ENCODE peak calls at places on chromosomes 3 and 15, in nine cellular contexts. M is endothelial cell of umbilical vein, A is body of pancreas, W is brain microvascular endothelial cell, G is RWPE1, B is transverse colon, L is AG10803, F is thyroid gland, V is AG04450. J is an unnamed sample.

GRCh38 chr15:47820047-47820779 is 102.9 kb downstream of the SEMA6D start:
- DNase-seq in M (no peak), A (no peak), W (peak; percentile 51), G (peak; percentile 79), B (no peak), L (peak; percentile 49), F (no peak), V (no peak), J (no peak)

GRCh38 chr15:66946578-66947164 is 118.7 kb upstream of the SMAD3 start:
- DNase-seq in M (peak; percentile 70), A (peak; percentile 79), W (peak; percentile 62), G (peak; percentile 82), B (peak; percentile 78), L (peak; percentile 56), F (peak; percentile 62), V (no peak), J (peak; percentile 45)

GRCh38 chr15:88174571-88174970 is 82.0 kb downstream of the NTRK3 start:
- DNase-seq in M (no peak), A (no peak), W (no peak), G (no peak), B (no peak), L (no peak), F (no peak), V (no peak), J (no peak)

GRCh38 chr15:65423977-65424679 is 1.4 kb upstream of the IGDCC4 start:
- DNase-seq in M (no peak), A (no peak), W (no peak), G (no peak), B (no peak), L (peak; percentile 21), F (no peak), V (no peak), J (no peak)

GRCh38 chr3:184598220-184598927 is 36.8 kb downstream of the EPHB3 start:
- DNase-seq in M (no peak), A (no peak), W (no peak), G (no peak), B (no peak), L (peak; percentile 35), F (no peak), V (no peak), J (no peak)

GRCh38 chr15:64845183-64845611 is 3.5 kb downstream of the PLEKHO2 start:
- DNase-seq in M (peak; percentile 53), A (no peak), W (no peak), G (no peak), B (peak; percentile 56), L (no peak), F (peak; percentile 90), V (no peak), J (no peak)

GRCh38 chr15:40932625-40933519 is 3.7 kb downstream of the DLL4 start:
- DNase-seq in M (no peak), A (no peak), W (no peak), G (no peak), B (peak; percentile 68), L (no peak), F (no peak), V (no peak), J (no peak)

GRCh38 chr15:57647071-57647790 is 55.5 kb downstream of the MYZAP start:
- DNase-seq in M (peak; percentile 77), A (no peak), W (no peak), G (no peak), B (no peak), L (no peak), F (no peak), V (no peak), J (no peak)

GRCh38 chr3:76026379-76026778 is 241.0 kb upstream of the ZNF717 start:
- DNase-seq in M (no peak), A (no peak), W (no peak), G (no peak), B (no peak), L (no peak), F (no peak), V (no peak), J (no peak)

DNA sequence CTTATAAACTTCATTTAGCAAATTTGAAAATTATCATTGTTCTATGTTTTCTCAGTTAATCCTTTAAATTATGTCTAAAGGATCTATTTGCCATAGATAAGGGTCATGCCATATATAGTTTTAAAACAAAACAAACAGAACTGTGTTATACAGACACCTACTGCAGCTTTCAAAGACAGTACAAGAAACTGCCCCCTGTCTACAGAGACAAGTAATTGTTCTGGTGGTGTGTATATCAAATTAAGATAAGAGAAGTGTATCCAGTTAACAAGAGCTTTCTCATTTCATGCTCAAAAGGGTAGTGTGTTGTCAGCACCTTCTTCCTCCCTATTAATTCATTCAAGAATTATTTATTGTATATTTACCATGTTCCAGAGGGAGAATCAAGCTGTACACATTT is 201.2 kb downstream of the FMN1 start:
- DNase-seq in M (no peak), A (no peak), W (no peak), G (no peak), B (no peak), L (peak; percentile 35), F (no peak), V (no peak), J (peak; percentile 42)
- TF ChIP-seq CTCF in M (no peak), A (no peak), W (peak; percentile 42), G (no peak), B (no peak), L (peak; percentile 52), F (no peak), V (peak; percentile 50), J (peak; percentile 76)

GRCh38 chr3:167102071-167102470 is 278.0 kb downstream of the ZBBX start:
- DNase-seq in M (no peak), A (peak; percentile 35), W (no peak), G (no peak), B (no peak), L (no peak), F (no peak), V (no peak), J (no peak)
- TF ChIP-seq CTCF in M (no peak), A (peak; percentile 15), W (no peak), G (no peak), B (no peak), L (no peak), F (no peak), V (no peak), J (no peak)

GRCh38 chr3:42519568-42519962 is 17.1 kb downstream of the VIPR1 start:
- DNase-seq in M (no peak), A (no peak), W (no peak), G (no peak), B (no peak), L (no peak), F (no peak), V (no peak), J (no peak)

GRCh38 chr3:42520336-42520735 is 17.9 kb downstream of the VIPR1 start:
- DNase-seq in M (peak; percentile 48), A (no peak), W (no peak), G (no peak), B (peak; percentile 52), L (no peak), F (no peak), V (no peak), J (no peak)

GRCh38 chr3:42517143-42517542 is 14.7 kb downstream of the VIPR1 start:
- DNase-seq in M (no peak), A (no peak), W (no peak), G (no peak), B (peak; percentile 61), L (no peak), F (no peak), V (no peak), J (no peak)

GRCh38 chr3:42520906-42521305 is 18.5 kb downstream of the VIPR1 start:
- DNase-seq in M (no peak), A (no peak), W (no peak), G (no peak), B (no peak), L (no peak), F (no peak), V (no peak), J (no peak)

GRCh38 chr3:42518800-42519567 is 16.5 kb downstream of the VIPR1 start:
- DNase-seq in M (no peak), A (peak; percentile 44), W (no peak), G (no peak), B (no peak), L (no peak), F (no peak), V (no peak), J (no peak)
- TF ChIP-seq CTCF in M (no peak), A (no peak), W (peak; percentile 32), G (no peak), B (no peak), L (peak; percentile 3), F (no peak), V (peak; percentile 2), J (peak; percentile 47)

GRCh38 chr3:110881069-110881468 is 190.5 kb upstream of the NECTIN3 start:
- DNase-seq in M (peak; percentile 6), A (peak; percentile 85), W (peak; percentile 6), G (peak; percentile 72), B (peak; percentile 65), L (peak; percentile 37), F (peak; percentile 86), V (peak; percentile 1), J (no peak)
- TF ChIP-seq CTCF in M (no peak), A (no peak), W (peak; percentile 48), G (peak; percentile 39), B (peak; percentile 18), L (no peak), F (peak; percentile 27), V (peak; percentile 29), J (peak; percentile 22)

GRCh38 chr3:107204121-107204520 is 173.1 kb upstream of the CCDC54 start:
- DNase-seq in M (no peak), A (no peak), W (no peak), G (no peak), B (no peak), L (no peak), F (no peak), V (no peak), J (no peak)

GRCh38 chr3:107198522-107199271 is 178.5 kb upstream of the CCDC54 start:
- DNase-seq in M (peak; percentile 22), A (no peak), W (no peak), G (no peak), B (no peak), L (peak; percentile 74), F (no peak), V (peak; percentile 13), J (no peak)

GRCh38 chr3:107205354-107205753 is 171.9 kb upstream of the CCDC54 start:
- DNase-seq in M (no peak), A (no peak), W (no peak), G (no peak), B (no peak), L (no peak), F (no peak), V (no peak), J (no peak)

GRCh38 chr3:107201146-107201545 is 176.1 kb upstream of the CCDC54 start:
- DNase-seq in M (no peak), A (no peak), W (no peak), G (peak; percentile 51), B (no peak), L (no peak), F (no peak), V (no peak), J (no peak)

GRCh38 chr3:107199962-107200465 is 177.2 kb upstream of the CCDC54 start:
- DNase-seq in M (no peak), A (no peak), W (no peak), G (no peak), B (no peak), L (no peak), F (no peak), V (no peak), J (no peak)
- TF ChIP-seq CTCF in M (no peak), A (no peak), W (no peak), G (no peak), B (no peak), L (no peak), F (no peak), V (no peak), J (no peak)

GRCh38 chr3:89246326-89246725 is 138.9 kb downstream of the EPHA3 start:
- DNase-seq in M (no peak), A (no peak), W (no peak), G (no peak), B (no peak), L (no peak), F (no peak), V (no peak), J (no peak)
- TF ChIP-seq CTCF in M (no peak), A (no peak), W (peak; percentile 38), G (no peak), B (no peak), L (peak; percentile 12), F (no peak), V (peak; percentile 15), J (peak; percentile 6)

J was measured in HFFc6.